ENCODE peak calls at places on chromosomes 5 and 9, in six cellular contexts. Y, I, N, C, U and R are unnamed samples.
A peak's percentile ranks its signal among the peaks of the same experiment; 100 is the strongest.

GRCh38 chr5:51033215-51033614 is 350.0 kb upstream of the ISL1 start:
- DNase-seq in Y (no peak), I (no peak), N (no peak), C (no peak), U (no peak), R (no peak)

GRCh38 chr5:168734657-168735344 is 155.6 kb upstream of the PANK3 start:
- DNase-seq in Y (no peak), I (no peak), N (no peak), C (no peak), U (no peak), R (peak; percentile 44)

GRCh38 chr5:96952118-96952750 is 16.4 kb downstream of the LNPEP start:
- DNase-seq in Y (no peak), I (no peak), N (no peak), C (no peak), U (no peak), R (no peak)

GRCh38 chr9:88835772-88836171 is 155.5 kb upstream of the S1PR3 start:
- DNase-seq in Y (no peak), I (no peak), N (no peak), C (no peak), U (no peak), R (no peak)

GRCh38 chr5:159467666-159468065 is 137.4 kb upstream of the IL12B start:
- DNase-seq in Y (no peak), I (no peak), N (no peak), C (no peak), U (no peak), R (no peak)

GRCh38 chr9:134680393-134681060 is 38.9 kb downstream of the COL5A1 start:
- DNase-seq in Y (no peak), I (no peak), N (no peak), C (no peak), U (no peak), R (no peak)

GRCh38 chr5:1736065-1736464 is 63.6 kb downstream of the MRPL36 start:
- DNase-seq in Y (no peak), I (no peak), N (no peak), C (no peak), U (no peak), R (no peak)

GRCh38 chr5:139383275-139383992 is at the start of gene SLC23A1:
- DNase-seq in Y (peak; percentile 44), I (no peak), N (no peak), C (peak; percentile 72), U (no peak), R (no peak)

GRCh38 chr5:155655569-155655968 is 642.0 kb downstream of the KIF4B start:
- DNase-seq in Y (no peak), I (no peak), N (no peak), C (no peak), U (no peak), R (no peak)

GRCh38 chr5:145668714-145669113 is 166.4 kb downstream of the PRELID2 start:
- DNase-seq in Y (no peak), I (no peak), N (no peak), C (peak; percentile 17), U (no peak), R (no peak)

GRCh38 chr5:4716786-4717185 is 423.3 kb upstream of the ADAMTS16 start:
- DNase-seq in Y (no peak), I (no peak), N (no peak), C (no peak), U (no peak), R (no peak)

GRCh38 chr9:114894801-114895433 is 35.5 kb downstream of the TNFSF8 start:
- DNase-seq in Y (peak; percentile 56), I (no peak), N (no peak), C (peak; percentile 23), U (no peak), R (no peak)

GRCh38 chr9:94996638-94997037 is 270.1 kb downstream of the AOPEP start:
- DNase-seq in Y (no peak), I (no peak), N (no peak), C (no peak), U (no peak), R (no peak)

GRCh38 chr5:60883229-60883628 is 39.2 kb upstream of the ELOVL7 start:
- DNase-seq in Y (peak; percentile 2), I (no peak), N (no peak), C (peak; percentile 29), U (no peak), R (peak; percentile 29)

GRCh38 chr9:120778758-120779157 is 14.5 kb downstream of the FBXW2 start:
- DNase-seq in Y (no peak), I (no peak), N (no peak), C (peak; percentile 90), U (no peak), R (no peak)

GRCh38 chr5:148469446-148470062 is 85.8 kb downstream of the FBXO38 start:
- DNase-seq in Y (no peak), I (no peak), N (no peak), C (no peak), U (no peak), R (no peak)

GRCh38 chr5:93723005-93723404 is 18.4 kb downstream of the POU5F2 start:
- DNase-seq in Y (no peak), I (no peak), N (no peak), C (no peak), U (no peak), R (no peak)

GRCh38 chr5:15682566-15682965 is 182.6 kb downstream of the FBXL7 start:
- DNase-seq in Y (no peak), I (no peak), N (no peak), C (no peak), U (no peak), R (no peak)

GRCh38 chr9:15018238-15018637 is 108.0 kb upstream of the FREM1 start:
- DNase-seq in Y (no peak), I (no peak), N (no peak), C (no peak), U (no peak), R (no peak)

GRCh38 chr5:152405145-152405544 is at the start of gene NMUR2:
- DNase-seq in Y (no peak), I (no peak), N (no peak), C (no peak), U (no peak), R (no peak)

GRCh38 chr5:10838038-10838437 is 77.0 kb upstream of the DAP start:
- DNase-seq in Y (no peak), I (no peak), N (no peak), C (peak; percentile 18), U (no peak), R (no peak)

GRCh38 chr9:80175286-80175906 is 603.6 kb downstream of the TLE4 start:
- DNase-seq in Y (peak; percentile 56), I (no peak), N (no peak), C (peak; percentile 23), U (no peak), R (peak; percentile 38)

DNA sequence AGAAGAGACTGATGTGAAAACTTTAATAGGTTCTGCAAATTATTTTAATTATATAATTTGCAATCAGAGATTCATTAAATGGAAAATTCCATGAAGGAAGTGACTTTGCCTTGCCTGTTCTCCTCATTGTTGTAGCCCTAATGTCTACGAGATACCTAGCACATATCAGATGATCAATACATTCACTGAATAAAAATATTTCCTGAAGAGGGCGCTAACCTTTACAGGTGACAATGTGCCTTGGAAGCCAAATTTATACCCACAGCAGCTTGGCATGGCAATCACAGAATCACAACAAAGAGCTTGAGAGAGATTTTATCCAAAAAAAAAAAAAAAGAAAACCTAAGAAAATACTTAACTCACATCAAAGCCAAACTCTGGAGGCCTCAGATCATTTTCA is 17.4 kb downstream of the HAUS6 start:
- DNase-seq in Y (peak; percentile 27), I (no peak), N (no peak), C (peak; percentile 35), U (no peak), R (peak; percentile 30)
- TF ChIP-seq CTCF in Y (peak; percentile 78), I (peak; percentile 56), N (no peak), C (peak; percentile 51), U (no peak), R (peak; percentile 29)

GRCh38 chr5:92687793-92688467 is 893.1 kb downstream of the NR2F1-AS1 start:
- DNase-seq in Y (no peak), I (no peak), N (no peak), C (peak; percentile 43), U (no peak), R (no peak)
- TF ChIP-seq CTCF in Y (no peak), I (no peak), N (no peak), C (peak; percentile 65), U (no peak), R (no peak)

GRCh38 chr9:32707326-32707725 is 71.9 kb upstream of the TAF1L start:
- DNase-seq in Y (no peak), I (no peak), N (no peak), C (no peak), U (no peak), R (no peak)

GRCh38 chr9:32705059-32705458 is 69.6 kb upstream of the TAF1L start:
- DNase-seq in Y (no peak), I (no peak), N (no peak), C (no peak), U (no peak), R (no peak)

GRCh38 chr9:32704343-32704742 is 68.9 kb upstream of the TAF1L start:
- DNase-seq in Y (no peak), I (no peak), N (no peak), C (no peak), U (no peak), R (no peak)

GRCh38 chr9:32708480-32709150 is 73.1 kb upstream of the TAF1L start:
- DNase-seq in Y (no peak), I (no peak), N (no peak), C (no peak), U (no peak), R (no peak)

DNA sequence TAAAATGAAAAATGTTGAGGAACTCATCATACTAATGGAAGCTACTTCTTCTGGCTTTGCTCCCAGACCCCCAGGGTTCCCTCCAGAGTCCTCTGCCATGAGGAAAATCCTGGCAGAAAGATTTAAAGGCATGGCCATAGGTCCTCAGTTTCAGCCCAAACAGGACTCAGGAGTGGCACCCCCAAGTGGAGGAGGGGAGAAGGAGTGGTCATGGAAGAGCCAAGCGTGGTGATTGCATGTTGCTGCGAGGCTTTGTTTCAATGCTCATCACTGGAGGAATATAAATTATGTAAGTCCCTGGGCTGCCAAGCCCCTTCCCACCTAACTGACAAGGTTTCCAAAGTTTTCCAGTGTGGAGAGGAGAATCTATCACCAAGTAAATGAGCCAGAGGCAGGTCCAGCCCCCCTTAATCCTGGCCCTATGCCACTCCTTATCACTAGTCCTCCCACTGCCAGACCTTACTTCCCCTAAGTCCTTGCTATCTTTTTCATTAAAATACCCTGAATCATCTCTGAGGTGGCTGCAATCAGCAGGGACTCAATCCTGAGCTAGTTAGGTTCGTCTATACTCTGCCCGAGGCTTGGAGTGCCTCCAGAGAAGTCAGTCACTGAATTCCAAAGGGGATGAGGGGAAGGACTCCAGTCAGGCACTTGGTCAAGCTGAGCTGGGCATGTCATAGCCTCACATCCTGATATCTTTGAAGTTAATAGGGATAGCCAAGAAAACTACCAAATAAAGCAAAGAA is 70.7 kb upstream of the TAF1L start:
- DNase-seq in Y (no peak), I (no peak), N (no peak), C (no peak), U (no peak), R (no peak)
- TF ChIP-seq CTCF in Y (peak; percentile 32), I (no peak), N (no peak), C (no peak), U (no peak), R (no peak)

GRCh38 chr5:64680289-64680688 is 10.0 kb upstream of the SHISAL2B start:
- DNase-seq in Y (no peak), I (no peak), N (no peak), C (peak; percentile 6), U (no peak), R (no peak)
- TF ChIP-seq CTCF in Y (peak; percentile 31), I (no peak), N (no peak), C (peak; percentile 36), U (no peak), R (no peak)